ENCODE peak calls at places on chromosomes 2 and 18, in nine cellular contexts. P is T47D, G is AG04449, V is activated T-cell treated with anti-CD3 and anti-CD28 coated beads for 24 hours, U is NT2/D1, D is hypothalamus, Q is BE2C, Z is H9, B is psoas muscle. H is an unnamed sample.

GRCh38 chr2:212902421-212902820 is 249.0 kb downstream of the IKZF2 start:
- DNase-seq in P (no peak), G (no peak), V (no peak), U (no peak), D (no peak), Q (no peak), Z (no peak), B (no peak), H (no peak)

GRCh38 chr18:63681449-63682381 is 20.0 kb upstream of the SERPINB3 start:
- DNase-seq in P (no peak), G (no peak), V (no peak), U (no peak), D (no peak), Q (no peak), Z (no peak), B (no peak), H (no peak)

GRCh38 chr2:207408086-207408794 is 121.5 kb upstream of the CREB1 start:
- DNase-seq in P (no peak), G (no peak), V (no peak), U (peak), D (no peak), Q (no peak), Z (no peak), B (no peak), H (peak)

GRCh38 chr2:121944072-121944829 is 188.8 kb downstream of the TSN start:
- DNase-seq in P (no peak), G (peak), V (no peak), U (no peak), D (no peak), Q (no peak), Z (no peak), B (no peak), H (no peak)

GRCh38 chr2:136116813-136117390 is 1.0 kb downstream of the CXCR4 start:
- DNase-seq in P (no peak), G (no peak), V (peak), U (no peak), D (no peak), Q (no peak), Z (peak), B (peak), H (peak)

GRCh38 chr18:51614033-51614432 is 416.6 kb upstream of the MEX3C start:
- DNase-seq in P (no peak), G (no peak), V (no peak), U (no peak), D (no peak), Q (peak), Z (no peak), B (no peak), H (peak)

GRCh38 chr2:84727315-84727714 is 153.6 kb downstream of the TRABD2A start:
- DNase-seq in P (no peak), G (no peak), V (no peak), U (no peak), D (no peak), Q (no peak), Z (no peak), B (no peak), H (no peak)

GRCh38 chr2:23696163-23697045 is 230.5 kb downstream of the ATAD2B start:
- DNase-seq in P (no peak), G (no peak), V (no peak), U (no peak), D (no peak), Q (no peak), Z (no peak), B (no peak), H (no peak)

GRCh38 chr2:119175517-119175916 is 17.0 kb upstream of the C1QL2 start:
- DNase-seq in P (no peak), G (no peak), V (no peak), U (no peak), D (no peak), Q (no peak), Z (no peak), B (no peak), H (no peak)

GRCh38 chr2:162123806-162124758 is 28.0 kb downstream of the GCG start:
- DNase-seq in P (peak), G (no peak), V (no peak), U (peak), D (no peak), Q (no peak), Z (no peak), B (no peak), H (no peak)

GRCh38 chr2:167355796-167356195 is 467.5 kb downstream of the XIRP2 start:
- DNase-seq in P (no peak), G (no peak), V (no peak), U (no peak), D (no peak), Q (no peak), Z (no peak), B (no peak), H (no peak)